ENCODE peak calls at places on chromosomes 4 and X, in four cellular contexts. C, M, O and S are unnamed samples.

GRCh38 chr4:73308286-73308685 is 49.7 kb upstream of the ANKRD17 start:
- DNase-seq in C (no peak), M (no peak), O (peak), S (no peak)

GRCh38 chrX:79140731-79141130 is 3.8 kb upstream of the GPR174 start:
- DNase-seq in C (no peak), M (no peak), O (no peak), S (no peak)

GRCh38 chrX:16310326-16310725 is 143.0 kb downstream of the MAGEB17 start:
- DNase-seq in C (no peak), M (no peak), O (no peak), S (no peak)

GRCh38 chr4:7852568-7853185 is 87.0 kb downstream of the AFAP1 start:
- DNase-seq in C (no peak), M (no peak), O (peak), S (no peak)

GRCh38 chr4:111945014-111945413 is 200.2 kb upstream of the FAM241A start:
- DNase-seq in C (no peak), M (no peak), O (peak), S (no peak)

GRCh38 chrX:635428-636192 is 5.0 kb downstream of the SHOX start:
- DNase-seq in C (no peak), M (no peak), O (no peak), S (no peak)

GRCh38 chr4:141346144-141346543 is 125.4 kb downstream of the ZNF330 start:
- DNase-seq in C (no peak), M (no peak), O (peak), S (no peak)

GRCh38 chr4:23602720-23603119 is 287.1 kb downstream of the PPARGC1A start:
- DNase-seq in C (no peak), M (no peak), O (no peak), S (no peak)

GRCh38 chr4:14879643-14880042 is 122.6 kb upstream of the CPEB2 start:
- DNase-seq in C (no peak), M (no peak), O (no peak), S (no peak)

GRCh38 chrX:38225093-38225492 is 4.4 kb upstream of the SRPX start:
- DNase-seq in C (no peak), M (no peak), O (no peak), S (no peak)

GRCh38 chrX:120840826-120841225 is 34.8 kb downstream of the CT47B1 start:
- DNase-seq in C (no peak), M (no peak), O (peak), S (no peak)

GRCh38 chrX:53442322-53442631 is 8.1 kb upstream of the HSD17B10 start:
- DNase-seq in C (no peak), M (no peak), O (no peak), S (no peak)

GRCh38 chrX:111041018-111041462 is 55.0 kb upstream of the PAK3 start:
- DNase-seq in C (no peak), M (no peak), O (peak), S (no peak)

GRCh38 chrX:139382529-139382928 is 148.0 kb upstream of the F9 start:
- DNase-seq in C (no peak), M (no peak), O (no peak), S (no peak)

GRCh38 chr4:34035225-34035624 is 2209.1 kb downstream of the ARAP2 start:
- DNase-seq in C (no peak), M (no peak), O (no peak), S (no peak)

GRCh38 chr4:34037280-34037679 is 2207.0 kb downstream of the ARAP2 start:
- DNase-seq in C (no peak), M (no peak), O (no peak), S (no peak)

GRCh38 chr4:34043131-34043530 is 2201.2 kb downstream of the ARAP2 start:
- DNase-seq in C (no peak), M (no peak), O (no peak), S (no peak)

DNA sequence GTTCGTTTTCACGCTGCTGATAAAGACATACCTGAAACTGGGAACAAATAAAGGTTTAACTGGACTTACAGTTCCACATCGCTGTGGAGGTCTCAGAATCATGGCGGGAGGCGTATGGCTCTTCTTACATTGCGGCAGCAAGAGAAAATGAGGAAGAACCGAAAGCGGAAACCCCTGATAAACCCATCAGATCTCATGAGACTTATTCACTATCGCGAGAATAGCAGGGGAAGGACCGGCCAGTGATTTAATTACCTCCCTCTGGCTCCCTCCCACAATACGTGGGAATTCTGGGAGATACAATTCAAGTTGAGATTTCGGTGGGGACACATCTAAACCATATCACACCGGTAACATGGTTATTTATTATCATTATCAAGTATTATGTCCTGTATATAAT is 2204.5 kb downstream of the ARAP2 start:
- DNase-seq in C (no peak), M (no peak), O (no peak), S (no peak)
- H3K4me3 ChIP-seq in C (no peak), M (no peak), O (no peak), S (no peak)

GRCh38 chrX:40108959-40109287 is 11.2 kb upstream of the BCOR start:
- DNase-seq in C (no peak), M (peak), O (peak), S (peak)

GRCh38 chrX:40109288-40110008 is 11.7 kb upstream of the BCOR start:
- DNase-seq in C (no peak), M (peak), O (peak), S (no peak)

GRCh38 chrX:40106677-40107290 is 9.0 kb upstream of the BCOR start:
- DNase-seq in C (no peak), M (no peak), O (no peak), S (no peak)

GRCh38 chrX:40107291-40108083 is 9.7 kb upstream of the BCOR start:
- DNase-seq in C (no peak), M (peak), O (no peak), S (no peak)

GRCh38 chrX:40108084-40108958 is 10.6 kb upstream of the BCOR start:
- DNase-seq in C (no peak), M (peak), O (peak), S (no peak)
- H3K4me3 ChIP-seq in C (peak), M (peak), O (peak), S (no peak)

GRCh38 chr4:105461221-105462041 is 12.4 kb downstream of the PPA2 start:
- DNase-seq in C (no peak), M (no peak), O (no peak), S (no peak)

GRCh38 chr4:105462610-105463009 is 11.3 kb downstream of the PPA2 start:
- DNase-seq in C (no peak), M (no peak), O (no peak), S (no peak)

GRCh38 chr4:105457997-105458396 is 15.9 kb downstream of the PPA2 start:
- DNase-seq in C (no peak), M (no peak), O (no peak), S (no peak)

GRCh38 chr4:105460306-105460705 is 13.6 kb downstream of the PPA2 start:
- DNase-seq in C (no peak), M (no peak), O (no peak), S (no peak)

GRCh38 chr4:105462042-105462421 is 11.8 kb downstream of the PPA2 start:
- DNase-seq in C (no peak), M (no peak), O (no peak), S (no peak)
- H3K4me3 ChIP-seq in C (no peak), M (no peak), O (no peak), S (no peak)

GRCh38 chrX:133412665-133413064 is 2.6 kb downstream of the GPC4 start:
- DNase-seq in C (no peak), M (no peak), O (no peak), S (no peak)
- H3K4me3 ChIP-seq in C (no peak), M (peak), O (peak), S (no peak)

GRCh38 chr4:156581282-156581681 is 390.3 kb downstream of the PDGFC start:
- DNase-seq in C (no peak), M (no peak), O (no peak), S (no peak)
- H3K4me3 ChIP-seq in C (no peak), M (no peak), O (no peak), S (no peak)

GRCh38 chr4:126247409-126247808 is 932.7 kb downstream of the FAT4 start:
- DNase-seq in C (no peak), M (no peak), O (no peak), S (no peak)
- H3K4me3 ChIP-seq in C (no peak), M (no peak), O (no peak), S (no peak)

GRCh38 chrX:145821898-145822567 is 4.4 kb downstream of the SLITRK2 start:
- DNase-seq in C (no peak), M (no peak), O (no peak), S (no peak)
- H3K4me3 ChIP-seq in C (peak), M (peak), O (peak), S (no peak)

GRCh38 chr4:55820260-55820659 is 670 bp downstream of the EXOC1L start:
- DNase-seq in C (no peak), M (no peak), O (no peak), S (no peak)
- H3K4me3 ChIP-seq in C (no peak), M (peak), O (no peak), S (no peak)

GRCh38 chrX:118756111-118756510 is 28.7 kb downstream of the IL13RA1 start:
- DNase-seq in C (no peak), M (no peak), O (no peak), S (no peak)
- H3K4me3 ChIP-seq in C (no peak), M (no peak), O (no peak), S (no peak)

GRCh38 chr4:4607336-4608213 is 65.7 kb upstream of the STX18 start:
- DNase-seq in C (no peak), M (no peak), O (no peak), S (no peak)
- H3K4me3 ChIP-seq in C (peak), M (no peak), O (no peak), S (no peak)